ENCODE peak calls at places on chromosomes 1 and 21, in four cellular contexts. One of them, this sample, is unnamed. For H3K36me3 and H3K9me3, the result is how much of the 10 kb centered on the place peaks cover.

GRCh38 chr1:232306269-232306911 is 323.5 kb downstream of the SIPA1L2 start:
- DNase-seq in pancreas: peak
- DNase-seq in naive thymus-derived CD4-positive, alpha-beta T cell: no peak
- DNase-seq in spleen: no peak
- DNase-seq in this sample: no peak

GRCh38 chr1:65791396-65791795 is 1.3 kb upstream of the PDE4B start:
- DNase-seq in pancreas: no peak
- DNase-seq in naive thymus-derived CD4-positive, alpha-beta T cell: no peak
- DNase-seq in spleen: no peak
- DNase-seq in this sample: no peak

GRCh38 chr1:44830900-44831304 is 12.2 kb downstream of the PTCH2 start:
- DNase-seq in pancreas: no peak
- DNase-seq in naive thymus-derived CD4-positive, alpha-beta T cell: no peak
- DNase-seq in spleen: peak
- DNase-seq in this sample: no peak

GRCh38 chr1:115114308-115114707 is 25.0 kb upstream of the TSPAN2 start:
- DNase-seq in pancreas: peak
- DNase-seq in naive thymus-derived CD4-positive, alpha-beta T cell: no peak
- DNase-seq in spleen: no peak
- DNase-seq in this sample: no peak

GRCh38 chr1:59900640-59901039 is 25.9 kb downstream of the CYP2J2 start:
- DNase-seq in pancreas: no peak
- DNase-seq in naive thymus-derived CD4-positive, alpha-beta T cell: no peak
- DNase-seq in spleen: no peak
- DNase-seq in this sample: no peak

GRCh38 chr1:29258189-29258973 is 22.1 kb downstream of the PTPRU start:
- DNase-seq in pancreas: no peak
- DNase-seq in naive thymus-derived CD4-positive, alpha-beta T cell: no peak
- DNase-seq in spleen: no peak
- DNase-seq in this sample: no peak

GRCh38 chr1:6954596-6954995 is 169.3 kb downstream of the CAMTA1 start:
- DNase-seq in pancreas: no peak
- DNase-seq in naive thymus-derived CD4-positive, alpha-beta T cell: no peak
- DNase-seq in spleen: no peak
- DNase-seq in this sample: no peak

GRCh38 chr1:46747683-46748288 is 28.9 kb upstream of the EFCAB14 start:
- DNase-seq in pancreas: no peak
- DNase-seq in naive thymus-derived CD4-positive, alpha-beta T cell: no peak
- DNase-seq in spleen: no peak
- DNase-seq in this sample: no peak

GRCh38 chr21:18529253-18529652 is 125.7 kb upstream of the TMPRSS15 start:
- DNase-seq in pancreas: no peak
- DNase-seq in naive thymus-derived CD4-positive, alpha-beta T cell: no peak
- DNase-seq in spleen: no peak
- DNase-seq in this sample: no peak

GRCh38 chr1:186798960-186799688 is 29.6 kb upstream of the PLA2G4A start:
- DNase-seq in pancreas: no peak
- DNase-seq in naive thymus-derived CD4-positive, alpha-beta T cell: no peak
- DNase-seq in spleen: no peak
- DNase-seq in this sample: no peak

GRCh38 chr1:66291047-66291864 is 242.7 kb upstream of the SGIP1 start:
- DNase-seq in pancreas: no peak
- DNase-seq in naive thymus-derived CD4-positive, alpha-beta T cell: no peak
- DNase-seq in spleen: no peak
- DNase-seq in this sample: no peak

GRCh38 chr1:81660286-81660685 is 140.4 kb upstream of the ADGRL2 start:
- DNase-seq in pancreas: no peak
- DNase-seq in naive thymus-derived CD4-positive, alpha-beta T cell: no peak
- DNase-seq in spleen: no peak
- DNase-seq in this sample: no peak

GRCh38 chr1:160256396-160257046 is 5.8 kb downstream of the DCAF8 start:
- DNase-seq in pancreas: no peak
- DNase-seq in naive thymus-derived CD4-positive, alpha-beta T cell: no peak
- DNase-seq in spleen: no peak
- DNase-seq in this sample: no peak

GRCh38 chr21:35989185-35989735 is 71.1 kb downstream of the SETD4 start:
- DNase-seq in pancreas: no peak
- DNase-seq in naive thymus-derived CD4-positive, alpha-beta T cell: no peak
- DNase-seq in spleen: no peak
- DNase-seq in this sample: no peak

GRCh38 chr1:45411510-45411899 is 71.3 kb upstream of the MUTYH start:
- DNase-seq in pancreas: no peak
- DNase-seq in naive thymus-derived CD4-positive, alpha-beta T cell: no peak
- DNase-seq in spleen: no peak
- DNase-seq in this sample: no peak

GRCh38 chr1:155124503-155125463 is 2.9 kb upstream of the EFNA1 start:
- DNase-seq in pancreas: no peak
- DNase-seq in naive thymus-derived CD4-positive, alpha-beta T cell: no peak
- DNase-seq in spleen: no peak
- DNase-seq in this sample: no peak

GRCh38 chr1:147236959-147237791 is 5.3 kb upstream of the CHD1L start:
- DNase-seq in pancreas: peak
- DNase-seq in naive thymus-derived CD4-positive, alpha-beta T cell: no peak
- DNase-seq in spleen: no peak
- DNase-seq in this sample: no peak

GRCh38 chr1:113812661-113813135 is 422 bp upstream of the RSBN1 start:
- DNase-seq in pancreas: peak
- DNase-seq in naive thymus-derived CD4-positive, alpha-beta T cell: no peak
- DNase-seq in spleen: peak
- DNase-seq in this sample: no peak

GRCh38 chr1:210123924-210124589 is 108.5 kb upstream of the SERTAD4 start:
- DNase-seq in pancreas: no peak
- DNase-seq in naive thymus-derived CD4-positive, alpha-beta T cell: no peak
- DNase-seq in spleen: no peak
- DNase-seq in this sample: no peak

GRCh38 chr1:215119719-215120118 is 37.2 kb downstream of the KCNK2 start:
- DNase-seq in pancreas: no peak
- DNase-seq in naive thymus-derived CD4-positive, alpha-beta T cell: no peak
- DNase-seq in spleen: no peak
- DNase-seq in this sample: no peak

GRCh38 chr1:223531742-223532341 is 133.7 kb downstream of the CAPN8 start:
- DNase-seq in pancreas: peak
- DNase-seq in naive thymus-derived CD4-positive, alpha-beta T cell: peak
- DNase-seq in spleen: no peak
- DNase-seq in this sample: peak

GRCh38 chr1:153728305-153729066 is 636 bp downstream of the INTS3 start:
- DNase-seq in pancreas: peak
- DNase-seq in naive thymus-derived CD4-positive, alpha-beta T cell: peak
- DNase-seq in spleen: peak
- DNase-seq in this sample: no peak

DNA sequence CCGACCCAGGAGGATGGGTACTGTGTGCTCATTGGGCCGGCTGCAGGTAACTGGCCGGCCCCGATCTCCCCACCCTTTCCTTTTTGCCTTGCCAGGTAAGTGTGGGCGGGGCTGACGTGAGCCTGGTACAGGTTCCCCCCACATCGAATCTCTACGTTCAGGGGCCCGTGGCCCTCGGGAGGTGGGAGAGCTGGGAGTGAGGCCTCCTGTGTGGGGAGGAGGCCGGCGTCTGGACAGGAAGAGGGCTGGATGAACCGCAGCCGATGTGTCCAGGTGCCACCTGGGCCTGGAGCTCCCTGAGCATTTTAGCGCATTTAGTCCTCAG is 51.8 kb downstream of the COL18A1 start:
- DNase-seq in pancreas: peak
- DNase-seq in naive thymus-derived CD4-positive, alpha-beta T cell: no peak
- DNase-seq in spleen: peak
- DNase-seq in this sample: no peak
- H3K27ac ChIP-seq in pancreas: no peak
- H3K27ac ChIP-seq in naive thymus-derived CD4-positive, alpha-beta T cell: no peak
- H3K27ac ChIP-seq in spleen: no peak
- H3K27ac ChIP-seq in this sample: no peak

GRCh38 chr1:228281631-228282328 is 73.9 kb downstream of the OBSCN start:
- DNase-seq in pancreas: no peak
- DNase-seq in naive thymus-derived CD4-positive, alpha-beta T cell: no peak
- DNase-seq in spleen: peak
- DNase-seq in this sample: no peak

GRCh38 chr1:228283476-228284147 is 75.8 kb downstream of the OBSCN start:
- DNase-seq in pancreas: no peak
- DNase-seq in naive thymus-derived CD4-positive, alpha-beta T cell: no peak
- DNase-seq in spleen: peak
- DNase-seq in this sample: no peak

GRCh38 chr1:228280961-228281591 is 73.2 kb downstream of the OBSCN start:
- DNase-seq in pancreas: no peak
- DNase-seq in naive thymus-derived CD4-positive, alpha-beta T cell: no peak
- DNase-seq in spleen: peak
- DNase-seq in this sample: no peak

GRCh38 chr1:228283043-228283371 is 75.2 kb downstream of the OBSCN start:
- DNase-seq in pancreas: no peak
- DNase-seq in naive thymus-derived CD4-positive, alpha-beta T cell: no peak
- DNase-seq in spleen: peak
- DNase-seq in this sample: no peak

GRCh38 chr1:228282329-228283042 is 74.6 kb downstream of the OBSCN start:
- DNase-seq in pancreas: no peak
- DNase-seq in naive thymus-derived CD4-positive, alpha-beta T cell: no peak
- DNase-seq in spleen: peak
- DNase-seq in this sample: no peak
- H3K36me3 ChIP-seq in pancreas: under half
- H3K36me3 ChIP-seq in naive thymus-derived CD4-positive, alpha-beta T cell: under half
- H3K36me3 ChIP-seq in spleen: under half
- H3K36me3 ChIP-seq in this sample: under half

DNA sequence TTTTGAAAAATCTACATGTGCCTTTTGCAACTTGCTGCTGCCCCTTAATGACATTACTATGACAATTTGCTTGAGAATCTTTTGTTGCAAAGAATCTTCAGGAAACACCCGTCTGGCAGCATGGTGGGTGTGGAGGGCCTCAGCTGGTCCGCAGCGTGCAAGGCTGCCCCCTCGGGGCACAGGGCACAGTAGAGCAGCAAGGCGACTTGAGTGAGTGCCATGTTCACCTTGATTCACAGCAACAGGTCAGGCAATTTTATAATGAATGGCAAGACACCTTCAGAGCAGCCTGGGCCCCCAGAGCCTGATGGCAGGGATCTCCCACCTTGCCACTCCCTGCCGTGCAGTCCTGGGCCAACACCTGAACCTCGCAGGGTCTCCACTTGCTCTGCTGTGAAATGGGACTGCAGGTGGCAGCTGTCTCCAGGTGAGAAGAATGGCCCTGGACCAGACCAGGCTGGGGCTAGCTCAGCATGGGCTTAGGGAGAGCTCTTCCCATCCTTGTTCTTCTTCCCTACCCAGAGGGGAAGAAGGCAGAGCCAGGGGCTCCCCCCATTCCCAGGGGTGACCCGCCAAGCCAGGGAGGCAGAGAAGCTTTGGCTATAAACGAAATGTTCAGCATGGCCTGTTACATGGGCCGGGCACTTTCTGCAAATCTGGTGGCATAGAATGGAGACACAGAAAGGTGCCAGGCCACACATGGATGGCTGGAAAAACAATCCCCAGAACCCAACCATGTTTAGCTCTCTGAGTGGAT is 34.5 kb upstream of the ACTRT2 start:
- DNase-seq in pancreas: no peak
- DNase-seq in naive thymus-derived CD4-positive, alpha-beta T cell: no peak
- DNase-seq in spleen: peak
- DNase-seq in this sample: no peak
- H3K9me3 ChIP-seq in pancreas: under half
- H3K9me3 ChIP-seq in naive thymus-derived CD4-positive, alpha-beta T cell: under half
- H3K9me3 ChIP-seq in spleen: under half
- H3K9me3 ChIP-seq in this sample: under half

DNA sequence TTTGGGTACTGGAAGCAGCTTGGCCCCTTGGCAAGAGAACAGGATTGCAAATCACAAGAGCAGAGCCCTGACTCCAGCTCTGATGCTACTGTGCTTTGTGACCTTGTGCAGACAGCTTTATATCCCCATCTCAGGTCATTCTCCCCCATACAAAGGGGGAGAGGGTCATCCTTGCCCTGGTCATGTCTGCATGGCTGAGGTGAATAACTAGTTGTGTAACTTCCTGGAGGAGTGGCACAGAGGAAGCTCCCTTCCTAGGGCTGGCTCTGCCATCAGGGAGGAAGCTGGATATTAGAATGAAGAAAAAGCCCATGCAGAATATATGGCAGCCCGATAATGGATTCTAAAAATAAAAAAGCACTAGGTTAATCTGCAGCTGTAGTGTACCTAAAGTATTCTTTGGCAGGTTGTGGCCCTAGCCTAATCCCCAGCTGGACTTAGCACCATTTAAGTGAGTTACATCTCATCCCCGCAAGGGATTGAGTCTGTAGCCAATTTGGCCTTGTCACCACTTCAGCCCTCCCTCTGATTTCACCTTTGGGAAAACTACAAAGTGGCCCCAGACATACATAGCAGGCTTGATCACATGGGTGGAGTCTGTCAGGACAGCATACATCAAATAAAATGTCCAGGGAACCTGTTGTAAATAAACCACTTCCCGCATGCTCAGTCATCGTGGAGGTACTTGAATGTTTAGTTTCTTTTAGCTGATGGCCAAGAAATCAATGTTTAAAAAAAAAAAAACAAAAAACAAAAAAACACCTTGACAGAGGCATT is 142.7 kb downstream of the DHRS3 start:
- DNase-seq in pancreas: no peak
- DNase-seq in naive thymus-derived CD4-positive, alpha-beta T cell: no peak
- DNase-seq in spleen: no peak
- DNase-seq in this sample: no peak
- H3K27ac ChIP-seq in pancreas: peak
- H3K27ac ChIP-seq in naive thymus-derived CD4-positive, alpha-beta T cell: peak
- H3K27ac ChIP-seq in spleen: peak
- H3K27ac ChIP-seq in this sample: peak

GRCh38 chr1:111161843-111162242 is 21.8 kb downstream of the CEPT1 start:
- DNase-seq in pancreas: no peak
- DNase-seq in naive thymus-derived CD4-positive, alpha-beta T cell: no peak
- DNase-seq in spleen: no peak
- DNase-seq in this sample: no peak
- H3K36me3 ChIP-seq in pancreas: under half
- H3K36me3 ChIP-seq in naive thymus-derived CD4-positive, alpha-beta T cell: under half
- H3K36me3 ChIP-seq in spleen: under half
- H3K36me3 ChIP-seq in this sample: under half

GRCh38 chr1:31760422-31760900 is 3.7 kb downstream of the ADGRB2 start:
- DNase-seq in pancreas: peak
- DNase-seq in naive thymus-derived CD4-positive, alpha-beta T cell: no peak
- DNase-seq in spleen: no peak
- DNase-seq in this sample: peak
- H3K9me3 ChIP-seq in pancreas: under half
- H3K9me3 ChIP-seq in naive thymus-derived CD4-positive, alpha-beta T cell: under half
- H3K9me3 ChIP-seq in spleen: under half
- H3K9me3 ChIP-seq in this sample: under half

GRCh38 chr1:198726455-198726854 is 87.6 kb downstream of the PTPRC start:
- DNase-seq in pancreas: no peak
- DNase-seq in naive thymus-derived CD4-positive, alpha-beta T cell: no peak
- DNase-seq in spleen: no peak
- DNase-seq in this sample: no peak

GRCh38 chr1:198725090-198725489 is 86.2 kb downstream of the PTPRC start:
- DNase-seq in pancreas: no peak
- DNase-seq in naive thymus-derived CD4-positive, alpha-beta T cell: no peak
- DNase-seq in spleen: no peak
- DNase-seq in this sample: no peak

GRCh38 chr1:198734323-198735008 is 95.6 kb downstream of the PTPRC start:
- DNase-seq in pancreas: no peak
- DNase-seq in naive thymus-derived CD4-positive, alpha-beta T cell: no peak
- DNase-seq in spleen: no peak
- DNase-seq in this sample: no peak

GRCh38 chr1:198730952-198731351 is 92.1 kb downstream of the PTPRC start:
- DNase-seq in pancreas: no peak
- DNase-seq in naive thymus-derived CD4-positive, alpha-beta T cell: no peak
- DNase-seq in spleen: no peak
- DNase-seq in this sample: no peak

GRCh38 chr1:198729195-198729863 is 90.5 kb downstream of the PTPRC start:
- DNase-seq in pancreas: peak
- DNase-seq in naive thymus-derived CD4-positive, alpha-beta T cell: no peak
- DNase-seq in spleen: no peak
- DNase-seq in this sample: no peak
- H3K27ac ChIP-seq in pancreas: no peak
- H3K27ac ChIP-seq in naive thymus-derived CD4-positive, alpha-beta T cell: no peak
- H3K27ac ChIP-seq in spleen: no peak
- H3K27ac ChIP-seq in this sample: no peak